ENCODE peak calls at places on chromosomes 7 and 10, in six cellular contexts. J is fibroblast of lung, N is breast epithelium, C is heart right ventricle, E is cardiac fibroblast, B is mammary epithelial cell. U is an unnamed sample.

GRCh38 chr7:135976312-135977019 is 693 bp downstream of the MTPN start:
- DNase-seq in J (no peak), N (no peak), C (no peak), E (no peak), B (peak), U (no peak)

GRCh38 chr7:157807510-157807909 is 470.7 kb downstream of the DNAJB6 start:
- DNase-seq in J (no peak), N (no peak), C (no peak), E (no peak), B (no peak), U (no peak)

GRCh38 chr10:42691361-42692120 is 53.2 kb upstream of the ZNF33B start:
- DNase-seq in J (no peak), N (no peak), C (no peak), E (no peak), B (no peak), U (no peak)

GRCh38 chr7:107614425-107614824 is 34.4 kb downstream of the BCAP29 start:
- DNase-seq in J (peak), N (no peak), C (no peak), E (peak), B (peak), U (no peak)

GRCh38 chr10:65341323-65341922 is 1584.4 kb upstream of the LRRTM3 start:
- DNase-seq in J (peak), N (no peak), C (peak), E (peak), B (peak), U (no peak)

GRCh38 chr7:122183106-122183505 is 39.1 kb upstream of the AASS start:
- DNase-seq in J (no peak), N (no peak), C (no peak), E (no peak), B (peak), U (no peak)

GRCh38 chr10:103053659-103054581 is 135.8 kb downstream of the CNNM2 start:
- DNase-seq in J (peak), N (no peak), C (peak), E (peak), B (peak), U (no peak)

GRCh38 chr10:87603196-87603595 is 56.5 kb upstream of the PAPSS2 start:
- DNase-seq in J (no peak), N (no peak), C (no peak), E (no peak), B (no peak), U (no peak)

GRCh38 chr7:98624846-98625420 is 7.8 kb downstream of the NPTX2 start:
- DNase-seq in J (no peak), N (no peak), C (no peak), E (no peak), B (no peak), U (no peak)

GRCh38 chr7:151744656-151745055 is 132.3 kb downstream of the PRKAG2 start:
- DNase-seq in J (no peak), N (no peak), C (no peak), E (no peak), B (no peak), U (no peak)

GRCh38 chr7:101106387-101106786 is 20.5 kb upstream of the SERPINE1 start:
- DNase-seq in J (no peak), N (no peak), C (no peak), E (no peak), B (no peak), U (no peak)

GRCh38 chr7:78852951-78853350 is 600.5 kb downstream of the MAGI2 start:
- DNase-seq in J (peak), N (no peak), C (no peak), E (no peak), B (no peak), U (no peak)

GRCh38 chr7:78850093-78850740 is 603.2 kb downstream of the MAGI2 start:
- DNase-seq in J (no peak), N (no peak), C (no peak), E (no peak), B (no peak), U (no peak)
- H3K4me3 ChIP-seq in J (no peak), N (no peak), C (no peak), E (no peak), B (no peak), U (no peak)

GRCh38 chr7:31192996-31193395 is 140.9 kb downstream of the ADCYAP1R1 start:
- DNase-seq in J (peak), N (peak), C (peak), E (peak), B (peak), U (peak)
- TF ChIP-seq CTCF in J (peak), N (peak), C (peak), E (peak), B (peak), U (peak)

DNA sequence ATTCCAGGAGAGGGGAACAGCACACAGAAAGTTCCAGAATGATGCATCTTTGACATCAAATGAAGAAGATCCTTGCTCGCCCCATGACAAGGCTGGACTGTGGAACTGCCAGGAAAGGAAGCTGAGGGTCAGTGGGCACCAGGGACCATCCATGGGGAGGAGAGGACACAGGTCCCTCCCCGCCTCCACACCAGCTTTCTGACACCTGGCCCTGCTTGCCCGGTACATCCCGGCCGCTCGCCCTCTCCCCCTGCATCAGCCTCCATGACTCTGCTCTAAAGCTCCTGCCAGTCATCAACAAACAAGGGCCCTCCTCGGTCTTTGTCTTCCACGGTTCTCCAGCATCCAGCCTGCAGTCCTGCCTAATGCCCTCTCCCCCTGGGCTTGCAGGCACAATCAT is 222.3 kb downstream of the GRID1 start:
- DNase-seq in J (no peak), N (no peak), C (no peak), E (no peak), B (no peak), U (no peak)
- H3K4me3 ChIP-seq in J (no peak), N (no peak), C (no peak), E (no peak), B (no peak), U (no peak)

GRCh38 chr10:114087655-114088054 is 44.0 kb downstream of the ADRB1 start:
- DNase-seq in J (no peak), N (no peak), C (no peak), E (no peak), B (no peak), U (no peak)

GRCh38 chr10:114083040-114083439 is 39.4 kb downstream of the ADRB1 start:
- DNase-seq in J (no peak), N (no peak), C (no peak), E (no peak), B (no peak), U (no peak)

GRCh38 chr10:114084225-114084624 is 40.6 kb downstream of the ADRB1 start:
- DNase-seq in J (no peak), N (no peak), C (no peak), E (no peak), B (no peak), U (no peak)

GRCh38 chr10:114081911-114082583 is 38.4 kb downstream of the ADRB1 start:
- DNase-seq in J (no peak), N (no peak), C (no peak), E (no peak), B (no peak), U (peak)

DNA sequence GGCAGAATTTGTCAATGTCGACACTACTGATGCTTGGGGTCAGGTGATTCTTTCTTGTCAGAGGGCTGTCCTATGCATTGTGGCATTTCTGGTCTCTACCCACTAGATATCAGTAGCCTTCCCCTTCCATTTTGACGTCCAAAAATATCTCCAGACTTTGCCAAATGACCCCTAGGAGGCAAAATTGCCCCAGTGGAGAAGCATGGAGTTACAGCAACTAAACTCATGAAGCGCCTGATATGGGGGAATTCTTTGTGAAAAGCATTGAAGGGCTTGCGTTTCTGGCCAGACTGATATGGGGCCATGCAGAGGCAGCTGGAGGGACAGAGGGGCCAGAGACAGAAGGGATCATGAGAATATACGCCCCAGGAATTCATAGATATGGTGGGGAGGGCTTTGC is 43.6 kb downstream of the ADRB1 start:
- DNase-seq in J (no peak), N (no peak), C (no peak), E (no peak), B (no peak), U (no peak)
- TF ChIP-seq CTCF in J (no peak), N (no peak), C (no peak), E (no peak), B (no peak), U (no peak)

GRCh38 chr7:12985228-12985627 is 297.8 kb downstream of the ARL4A start:
- DNase-seq in J (no peak), N (no peak), C (no peak), E (no peak), B (no peak), U (no peak)

GRCh38 chr7:12982178-12982577 is 294.7 kb downstream of the ARL4A start:
- DNase-seq in J (no peak), N (no peak), C (no peak), E (no peak), B (no peak), U (no peak)

GRCh38 chr7:12985752-12986151 is 298.3 kb downstream of the ARL4A start:
- DNase-seq in J (no peak), N (no peak), C (no peak), E (no peak), B (no peak), U (no peak)

GRCh38 chr7:12987238-12987637 is 299.8 kb downstream of the ARL4A start:
- DNase-seq in J (no peak), N (no peak), C (no peak), E (no peak), B (no peak), U (peak)

GRCh38 chr7:12984117-12984516 is 296.7 kb downstream of the ARL4A start:
- DNase-seq in J (no peak), N (no peak), C (no peak), E (no peak), B (no peak), U (no peak)
- H3K4me3 ChIP-seq in J (no peak), N (no peak), C (no peak), E (no peak), B (no peak), U (no peak)

DNA sequence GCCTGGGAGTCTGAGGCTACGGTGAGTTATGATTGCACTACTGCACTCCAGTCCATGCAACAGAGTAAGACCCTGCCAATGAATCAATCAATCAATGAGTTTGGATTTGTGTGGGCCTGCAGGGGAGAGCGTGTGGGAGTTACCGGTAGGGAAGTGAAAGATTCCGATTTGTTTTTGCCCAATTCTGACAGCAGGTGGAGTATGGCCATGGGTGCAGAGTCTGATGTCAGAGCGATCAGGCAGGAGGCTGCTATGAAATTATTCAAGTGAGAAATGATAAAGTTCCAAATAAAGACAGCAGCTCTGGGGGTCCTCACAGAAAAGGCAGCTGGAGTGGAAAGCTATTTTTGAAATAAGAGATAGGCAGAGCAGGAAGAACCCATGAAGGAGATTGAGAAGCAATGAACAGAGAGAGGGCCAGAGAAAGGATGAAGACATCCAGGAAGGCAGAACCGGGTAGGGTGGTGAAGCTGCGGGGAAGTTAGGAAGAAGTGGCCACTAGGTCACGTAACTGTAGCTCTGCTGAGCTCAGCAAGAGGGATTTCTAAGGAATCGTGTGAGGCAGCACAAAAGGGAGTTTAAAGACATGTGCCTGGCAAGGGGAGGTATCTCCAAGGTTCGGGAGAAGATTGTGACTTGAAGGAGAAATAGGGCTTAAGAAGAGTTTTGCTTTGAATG is 93.7 kb upstream of the NMT2 start:
- DNase-seq in J (peak), N (no peak), C (peak), E (peak), B (no peak), U (no peak)
- TF ChIP-seq CTCF in J (peak), N (no peak), C (peak), E (peak), B (peak), U (peak)